ENCODE peak calls at places on chromosomes 13 and 19, in four cellular contexts. U is K562, Z is GM12878, X is HCT116. E is an unnamed sample.

GRCh38 chr13:65914707-65915106 is 1315.4 kb downstream of the PCDH9 start:
- DNase-seq in U (no peak), Z (no peak), X (no peak), E (no peak)

GRCh38 chr13:27967736-27968315 is 1.3 kb downstream of the CDX2 start:
- DNase-seq in U (no peak), Z (no peak), X (no peak), E (no peak)

GRCh38 chr19:7415163-7415856 is 66.6 kb downstream of the ARHGEF18 start:
- DNase-seq in U (no peak), Z (no peak), X (no peak), E (no peak)

GRCh38 chr19:11063434-11063833 is 25.8 kb upstream of the LDLR start:
- DNase-seq in U (no peak), Z (no peak), X (no peak), E (no peak)

GRCh38 chr19:37077929-37078716 is at the start of gene ZNF420:
- DNase-seq in U (peak), Z (peak), X (no peak), E (peak)

GRCh38 chr19:35911790-35912189 is 3.7 kb upstream of the TYROBP start:
- DNase-seq in U (no peak), Z (no peak), X (peak), E (no peak)

GRCh38 chr13:44396963-44397580 is 23.4 kb downstream of the SERP2 start:
- DNase-seq in U (peak), Z (no peak), X (no peak), E (no peak)

GRCh38 chr19:28463493-28464053 is 749.4 kb downstream of the UQCRFS1 start:
- DNase-seq in U (no peak), Z (no peak), X (no peak), E (no peak)

GRCh38 chr19:18832331-18833140 is 777 bp downstream of the UPF1 start:
- DNase-seq in U (peak), Z (no peak), X (no peak), E (no peak)

GRCh38 chr13:20363604-20364003 is 131.5 kb upstream of the GJB6 start:
- DNase-seq in U (no peak), Z (no peak), X (no peak), E (no peak)

GRCh38 chr13:27822258-27822872 is 30.1 kb downstream of the GSX1 start:
- DNase-seq in U (no peak), Z (no peak), X (no peak), E (no peak)

GRCh38 chr19:20182232-20182785 is 15.3 kb downstream of the ZNF486 start:
- DNase-seq in U (no peak), Z (no peak), X (no peak), E (no peak)

GRCh38 chr13:112160558-112160957 is 93.6 kb downstream of the SOX1 start:
- DNase-seq in U (no peak), Z (no peak), X (no peak), E (no peak)

GRCh38 chr19:13830761-13831481 is 35.7 kb downstream of the ZSWIM4 start:
- DNase-seq in U (no peak), Z (no peak), X (no peak), E (no peak)

GRCh38 chr19:246551-246950 is 44.7 kb downstream of the PLPP2 start:
- DNase-seq in U (no peak), Z (no peak), X (no peak), E (no peak)

GRCh38 chr19:4051175-4052101 is 15.3 kb downstream of the ZBTB7A start:
- DNase-seq in U (no peak), Z (no peak), X (no peak), E (no peak)

GRCh38 chr19:1316466-1316865 is 30.8 kb downstream of the EFNA2 start:
- DNase-seq in U (no peak), Z (no peak), X (no peak), E (no peak)

GRCh38 chr19:14599548-14600147 is 16.8 kb downstream of the CLEC17A start:
- DNase-seq in U (no peak), Z (no peak), X (no peak), E (no peak)

GRCh38 chr19:50311723-50312635 is 17.2 kb downstream of the KCNC3 start:
- DNase-seq in U (peak), Z (no peak), X (no peak), E (no peak)
- TF ChIP-seq SIN3A in U (no peak), Z (no peak), X (no peak), E (no peak)

DNA sequence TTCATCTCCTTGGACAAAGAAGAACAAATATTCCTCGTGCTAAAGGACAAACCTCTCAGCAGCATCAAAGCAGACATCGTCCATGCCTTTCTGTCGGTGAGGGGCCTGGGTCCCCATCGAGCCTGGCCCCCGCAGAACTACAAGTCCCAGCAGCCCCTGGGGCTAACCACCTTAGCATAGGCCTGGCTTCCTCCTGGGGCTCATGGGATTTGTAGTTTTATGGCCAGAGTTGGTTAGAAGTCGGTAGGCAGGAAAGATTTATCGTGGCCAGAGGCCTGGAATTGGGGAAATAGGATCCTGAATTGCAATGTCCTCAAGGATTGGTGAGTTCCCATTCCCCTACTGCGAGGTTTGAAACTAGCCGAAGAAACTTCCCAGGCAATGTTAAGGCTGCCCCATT is 19.6 kb downstream of the TMEM150B start:
- DNase-seq in U (peak), Z (no peak), X (no peak), E (no peak)
- TF ChIP-seq SIN3A in U (no peak), Z (no peak), X (no peak), E (no peak)

GRCh38 chr13:101695870-101696516 is 243.5 kb downstream of the ITGBL1 start:
- DNase-seq in U (no peak), Z (no peak), X (no peak), E (no peak)

GRCh38 chr13:101690871-101691270 is 238.4 kb downstream of the ITGBL1 start:
- DNase-seq in U (no peak), Z (no peak), X (no peak), E (no peak)

DNA sequence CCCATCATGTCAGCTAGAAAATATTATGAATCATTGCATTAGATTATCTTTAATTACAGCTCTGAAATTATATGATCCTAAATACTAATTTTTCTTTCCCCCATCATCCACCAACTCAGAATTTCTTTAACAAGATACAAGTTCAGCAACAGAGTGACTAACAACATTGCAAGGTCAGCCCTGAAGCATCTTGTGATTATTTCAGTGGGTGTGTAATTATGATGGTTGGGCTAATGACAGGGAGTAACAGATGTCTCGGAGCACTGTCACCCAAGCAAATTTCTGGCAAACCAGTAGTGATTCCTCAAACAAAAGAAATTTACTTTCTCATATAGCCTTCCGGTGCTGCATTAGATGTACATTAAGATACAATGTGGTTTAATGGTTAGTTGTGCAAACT is 238.9 kb downstream of the ITGBL1 start:
- DNase-seq in U (no peak), Z (no peak), X (no peak), E (no peak)
- TF ChIP-seq SIN3A in U (no peak), Z (no peak), X (no peak), E (no peak)

DNA sequence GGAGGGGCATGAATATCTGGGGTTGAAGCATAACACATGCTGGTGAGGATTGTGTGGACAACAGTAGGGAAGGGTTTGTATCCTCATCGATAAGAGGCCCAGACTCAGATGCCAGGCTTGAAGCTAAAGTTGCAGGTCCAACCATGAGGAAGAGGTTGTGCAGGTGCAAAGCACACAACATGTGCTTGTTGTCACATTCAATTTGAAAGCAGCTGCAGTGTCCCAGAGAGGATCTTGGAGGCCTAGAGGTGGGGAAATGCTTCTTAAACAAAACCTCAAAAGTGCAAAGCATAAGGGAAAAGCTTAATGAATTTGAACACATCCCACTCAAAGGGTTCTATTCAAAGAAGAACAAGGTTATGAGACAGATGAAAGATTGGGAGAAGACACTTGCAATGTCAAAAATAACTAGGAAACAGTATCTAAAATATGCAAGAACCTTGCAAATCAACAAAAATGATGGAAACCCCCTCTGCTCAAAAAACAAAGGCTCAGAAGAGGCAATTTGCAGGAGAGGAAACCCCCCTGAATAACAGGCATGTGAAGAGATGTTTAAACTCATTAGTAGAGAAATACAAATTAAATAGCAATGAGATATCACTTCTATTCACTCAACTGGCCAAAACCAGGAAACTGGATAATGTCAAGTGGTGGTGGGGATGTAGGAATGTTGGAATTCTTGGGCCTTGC is 187.1 kb downstream of the KATNAL1 start:
- DNase-seq in U (no peak), Z (no peak), X (no peak), E (no peak)
- TF ChIP-seq SIN3A in U (no peak), Z (no peak), X (no peak), E (no peak)

GRCh38 chr13:98105929-98106336 is 37.0 kb upstream of the FARP1 start:
- DNase-seq in U (peak), Z (no peak), X (no peak), E (no peak)
- TF ChIP-seq SIN3A in U (no peak), Z (no peak), X (no peak), E (no peak)

E was measured in Panc1.